ENCODE peak calls at places on chromosomes 3 and 15, in four cellular contexts. A is NCI-H2029, F is hypothalamus, T is Right ventricle myocardium inferior. L is an unnamed sample.

GRCh38 chr3:146326875-146327543 is 76.1 kb upstream of the PLSCR4 start:
- DNase-seq in F (no peak), T (no peak), A (no peak), L (no peak)

GRCh38 chr15:36658905-36659304 is 79.5 kb downstream of the CDIN1 start:
- DNase-seq in A (no peak), T (no peak), F (no peak), L (no peak)

GRCh38 chr15:67824157-67824899 is 981 bp upstream of the SKOR1 start:
- DNase-seq in T (peak; percentile 25), F (no peak), A (no peak), L (no peak)

GRCh38 chr3:149898771-149899170 is 71.9 kb downstream of the PFN2 start:
- DNase-seq in T (no peak), A (no peak), F (no peak), L (no peak)

GRCh38 chr3:69710153-69710977 is 28.9 kb upstream of the MITF start:
- DNase-seq in A (no peak), T (no peak), F (no peak), L (no peak)

GRCh38 chr15:27866505-27867165 is 232.5 kb downstream of the OCA2 start:
- DNase-seq in T (no peak), F (no peak), A (no peak), L (no peak)

GRCh38 chr15:92570391-92570790 is 85.2 kb downstream of the FAM174B start:
- DNase-seq in F (no peak), T (no peak), A (no peak), L (no peak)

GRCh38 chr15:58423205-58423604 is 8.6 kb upstream of the LIPC start:
- DNase-seq in F (no peak), T (no peak), A (no peak), L (no peak)

GRCh38 chr3:100880845-100881244 is 112.4 kb downstream of the ABI3BP start:
- DNase-seq in A (no peak), T (no peak), F (no peak), L (no peak)

GRCh38 chr3:14238936-14239335 is 60.3 kb downstream of the LSM3 start:
- DNase-seq in T (no peak), A (no peak), F (no peak), L (no peak)

L was measured in SHP77 treated with DMSO at 0.1 percent for 48 hours.